ENCODE peak calls at places on chromosomes 7 and 10, in eight cellular contexts. C, O, N, Z, D, Q, X and K are unnamed samples.

GRCh38 chr7:20199015-20199737 is 18.0 kb downstream of the MACC1 start:
- DNase-seq in C (no peak), O (no peak), N (peak), Z (peak), D (no peak), Q (peak), X (peak), K (no peak)

GRCh38 chr10:23001901-23002516 is 74.2 kb downstream of the ARMC3 start:
- DNase-seq in C (no peak), O (no peak), N (no peak), Z (no peak), D (no peak), Q (no peak), X (no peak), K (no peak)

GRCh38 chr7:22713463-22713862 is 13.5 kb upstream of the IL6 start:
- DNase-seq in C (no peak), O (no peak), N (no peak), Z (no peak), D (no peak), Q (no peak), X (no peak), K (no peak)

GRCh38 chr7:70406419-70407189 is 725.3 kb upstream of the GALNT17 start:
- DNase-seq in C (no peak), O (no peak), N (no peak), Z (no peak), D (no peak), Q (no peak), X (peak), K (no peak)

GRCh38 chr7:95421847-95422444 is 12.9 kb downstream of the PON2 start:
- DNase-seq in C (no peak), O (no peak), N (no peak), Z (peak), D (no peak), Q (no peak), X (no peak), K (no peak)

GRCh38 chr7:36037121-36037662 is 115.9 kb upstream of the EEPD1 start:
- DNase-seq in C (no peak), O (peak), N (peak), Z (peak), D (peak), Q (peak), X (peak), K (no peak)

GRCh38 chr7:7719235-7719634 is 828 bp upstream of the RPA3 start:
- DNase-seq in C (no peak), O (no peak), N (peak), Z (peak), D (peak), Q (no peak), X (peak), K (no peak)

GRCh38 chr10:31171402-31172120 is 139.9 kb upstream of the ZNF438 start:
- DNase-seq in C (no peak), O (no peak), N (no peak), Z (no peak), D (peak), Q (no peak), X (peak), K (no peak)

GRCh38 chr10:99234067-99234738 is 1.4 kb downstream of the HPSE2 start:
- DNase-seq in C (peak), O (peak), N (no peak), Z (peak), D (no peak), Q (peak), X (peak), K (no peak)

GRCh38 chr10:132788180-132788830 is 2.4 kb upstream of the NKX6-2 start:
- DNase-seq in C (no peak), O (no peak), N (no peak), Z (peak), D (no peak), Q (no peak), X (peak), K (no peak)

GRCh38 chr7:122802211-122802833 is 83.9 kb downstream of the CADPS2 start:
- DNase-seq in C (no peak), O (no peak), N (peak), Z (peak), D (no peak), Q (peak), X (no peak), K (no peak)

GRCh38 chr10:108721874-108722273 is 1201.4 kb downstream of the XPNPEP1 start:
- DNase-seq in C (no peak), O (no peak), N (no peak), Z (no peak), D (no peak), Q (no peak), X (no peak), K (no peak)

GRCh38 chr7:54769203-54769602 is 10.2 kb upstream of the SEC61G start:
- DNase-seq in C (no peak), O (no peak), N (no peak), Z (no peak), D (no peak), Q (no peak), X (no peak), K (no peak)

GRCh38 chr10:75994332-75995040 is 563.1 kb downstream of the LRMDA start:
- DNase-seq in C (no peak), O (no peak), N (no peak), Z (no peak), D (no peak), Q (no peak), X (no peak), K (no peak)

GRCh38 chr7:21076054-21076453 is 289.4 kb upstream of the SP8 start:
- DNase-seq in C (no peak), O (no peak), N (no peak), Z (no peak), D (no peak), Q (no peak), X (no peak), K (no peak)

GRCh38 chr7:157547102-157547501 is 210.3 kb downstream of the DNAJB6 start:
- DNase-seq in C (no peak), O (no peak), N (no peak), Z (no peak), D (no peak), Q (no peak), X (no peak), K (no peak)

GRCh38 chr10:122780391-122780790 is 65.3 kb downstream of the CUZD1 start:
- DNase-seq in C (no peak), O (no peak), N (no peak), Z (no peak), D (no peak), Q (no peak), X (peak), K (no peak)

GRCh38 chr7:142884285-142884637 is 1.3 kb downstream of the TRPV6 start:
- DNase-seq in C (no peak), O (no peak), N (no peak), Z (no peak), D (no peak), Q (no peak), X (no peak), K (no peak)

GRCh38 chr10:87913170-87913921 is 49.9 kb downstream of the PTEN start:
- DNase-seq in C (no peak), O (no peak), N (no peak), Z (no peak), D (no peak), Q (no peak), X (no peak), K (no peak)

GRCh38 chr7:140646931-140647647 is 6.5 kb upstream of the DENND2A start:
- DNase-seq in C (no peak), O (no peak), N (no peak), Z (peak), D (no peak), Q (no peak), X (no peak), K (peak)

GRCh38 chr7:134702366-134703240 is 56.0 kb downstream of the BPGM start:
- DNase-seq in C (no peak), O (no peak), N (no peak), Z (peak), D (no peak), Q (no peak), X (no peak), K (no peak)

GRCh38 chr7:134699021-134699818 is 52.6 kb downstream of the BPGM start:
- DNase-seq in C (no peak), O (no peak), N (no peak), Z (no peak), D (no peak), Q (no peak), X (no peak), K (no peak)

GRCh38 chr7:134703241-134703594 is 56.6 kb downstream of the BPGM start:
- DNase-seq in C (no peak), O (no peak), N (no peak), Z (no peak), D (no peak), Q (no peak), X (no peak), K (no peak)

GRCh38 chr7:134699871-134700270 is 53.2 kb downstream of the BPGM start:
- DNase-seq in C (no peak), O (no peak), N (no peak), Z (no peak), D (no peak), Q (no peak), X (peak), K (no peak)

GRCh38 chr7:134701272-134701671 is 54.6 kb downstream of the BPGM start:
- DNase-seq in C (no peak), O (no peak), N (no peak), Z (peak), D (no peak), Q (no peak), X (no peak), K (no peak)
- TF ChIP-seq CTCF in C (peak), O (no peak), N (no peak), Z (peak), D (peak), Q (peak), X (peak), K (peak)

GRCh38 chr10:1089017-1089689 is 33.0 kb downstream of the WDR37 start:
- DNase-seq in C (no peak), O (no peak), N (no peak), Z (no peak), D (no peak), Q (no peak), X (no peak), K (no peak)
- TF ChIP-seq CTCF in C (no peak), O (no peak), N (no peak), Z (no peak), D (no peak), Q (no peak), X (no peak), K (no peak)

GRCh38 chr10:89526396-89526795 is 9.0 kb downstream of the SLC16A12 start:
- DNase-seq in C (no peak), O (no peak), N (no peak), Z (peak), D (no peak), Q (no peak), X (peak), K (no peak)
- TF ChIP-seq CTCF in C (no peak), O (no peak), N (no peak), Z (no peak), D (no peak), Q (no peak), X (no peak), K (no peak)

GRCh38 chr7:42877852-42878251 is 34.0 kb downstream of the C7orf25 start:
- DNase-seq in C (no peak), O (no peak), N (no peak), Z (no peak), D (no peak), Q (no peak), X (no peak), K (no peak)
- TF ChIP-seq CTCF in C (no peak), O (no peak), N (no peak), Z (no peak), D (no peak), Q (no peak), X (no peak), K (no peak)

GRCh38 chr10:60734226-60734625 is 44.1 kb upstream of the CDK1 start:
- DNase-seq in C (no peak), O (no peak), N (no peak), Z (no peak), D (no peak), Q (no peak), X (no peak), K (no peak)

GRCh38 chr10:60735244-60735643 is 43.0 kb upstream of the CDK1 start:
- DNase-seq in C (no peak), O (no peak), N (peak), Z (no peak), D (no peak), Q (no peak), X (no peak), K (no peak)

GRCh38 chr10:60733826-60734225 is 44.5 kb upstream of the CDK1 start:
- DNase-seq in C (no peak), O (no peak), N (no peak), Z (no peak), D (no peak), Q (no peak), X (no peak), K (no peak)

GRCh38 chr10:60732240-60733188 is 45.8 kb upstream of the CDK1 start:
- DNase-seq in C (no peak), O (no peak), N (no peak), Z (no peak), D (no peak), Q (no peak), X (no peak), K (peak)

GRCh38 chr10:60733189-60733815 is 45.0 kb upstream of the CDK1 start:
- DNase-seq in C (peak), O (peak), N (peak), Z (no peak), D (no peak), Q (no peak), X (no peak), K (peak)
- TF ChIP-seq CTCF in C (peak), O (peak), N (peak), Z (no peak), D (no peak), Q (peak), X (no peak), K (peak)

GRCh38 chr7:44084695-44085094 is 2.4 kb upstream of the POLM start:
- DNase-seq in C (no peak), O (no peak), N (no peak), Z (peak), D (no peak), Q (peak), X (peak), K (no peak)

GRCh38 chr7:44083796-44084195 is 1.5 kb upstream of the POLM start:
- DNase-seq in C (no peak), O (no peak), N (no peak), Z (no peak), D (no peak), Q (no peak), X (no peak), K (no peak)

GRCh38 chr7:44086627-44087026 is 4.3 kb upstream of the POLM start:
- DNase-seq in C (no peak), O (no peak), N (no peak), Z (no peak), D (no peak), Q (no peak), X (no peak), K (no peak)

GRCh38 chr7:44087914-44088838 is 5.8 kb upstream of the POLM start:
- DNase-seq in C (no peak), O (no peak), N (no peak), Z (peak), D (peak), Q (peak), X (peak), K (no peak)

DNA sequence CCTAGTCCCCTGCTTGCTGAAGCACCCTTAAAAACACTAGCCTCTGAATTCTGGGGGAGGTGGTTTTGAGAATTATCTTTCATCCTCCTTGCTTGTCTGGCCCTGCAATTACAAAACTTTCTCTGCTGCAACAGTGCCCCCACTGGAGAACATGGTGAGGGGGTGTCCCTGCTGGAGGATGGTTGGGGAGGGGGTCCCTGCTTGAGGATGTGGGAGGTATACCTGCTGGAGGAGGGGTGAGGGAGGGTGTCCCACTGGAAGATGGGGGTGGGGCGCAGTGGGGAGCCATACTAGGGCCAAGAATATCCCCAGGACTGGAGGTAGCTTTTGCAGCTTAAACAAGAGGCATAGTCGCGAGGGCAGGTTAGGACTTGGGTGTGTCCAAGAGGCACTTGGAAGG is 3.2 kb upstream of the POLM start:
- DNase-seq in C (no peak), O (no peak), N (no peak), Z (no peak), D (no peak), Q (peak), X (no peak), K (no peak)
- TF ChIP-seq CTCF in C (no peak), O (no peak), N (no peak), Z (no peak), D (peak), Q (no peak), X (no peak), K (no peak)